ENCODE peak calls at places on chromosomes 16 and 17, in five cellular contexts. One of them, this sample, is unnamed. For H3K4me1, the result is how much of the 10 kb centered on the place peaks cover.

GRCh38 chr16:47424846-47425245 is 36.0 kb downstream of the ITFG1 start:
- DNase-seq in fibroblast of lung: no peak
- DNase-seq in prostate gland: no peak
- DNase-seq in GM23248: no peak
- DNase-seq in CD8-positive, alpha-beta T cell: no peak
- DNase-seq in this sample: no peak

GRCh38 chr16:49757744-49758069 is 98.2 kb downstream of the ZNF423 start:
- DNase-seq in fibroblast of lung: no peak
- DNase-seq in prostate gland: no peak
- DNase-seq in GM23248: no peak
- DNase-seq in CD8-positive, alpha-beta T cell: no peak
- DNase-seq in this sample: no peak

GRCh38 chr17:50268632-50269287 is 5.5 kb upstream of the TMEM92 start:
- DNase-seq in fibroblast of lung: no peak
- DNase-seq in prostate gland: no peak
- DNase-seq in GM23248: no peak
- DNase-seq in CD8-positive, alpha-beta T cell: no peak
- DNase-seq in this sample: no peak

GRCh38 chr17:39599006-39599664 is 8.6 kb downstream of the NEUROD2 start:
- DNase-seq in fibroblast of lung: no peak
- DNase-seq in prostate gland: no peak
- DNase-seq in GM23248: no peak
- DNase-seq in CD8-positive, alpha-beta T cell: no peak
- DNase-seq in this sample: no peak

GRCh38 chr16:87160752-87161337 is 156.3 kb downstream of the C16orf95 start:
- DNase-seq in fibroblast of lung: no peak
- DNase-seq in prostate gland: no peak
- DNase-seq in GM23248: no peak
- DNase-seq in CD8-positive, alpha-beta T cell: no peak
- DNase-seq in this sample: no peak

GRCh38 chr17:29617125-29617480 is 5.6 kb downstream of the CORO6 start:
- DNase-seq in fibroblast of lung: peak
- DNase-seq in prostate gland: peak
- DNase-seq in GM23248: peak
- DNase-seq in CD8-positive, alpha-beta T cell: peak
- DNase-seq in this sample: no peak

GRCh38 chr17:10172241-10172741 is 26.1 kb downstream of the GAS7 start:
- DNase-seq in fibroblast of lung: no peak
- DNase-seq in prostate gland: no peak
- DNase-seq in GM23248: peak
- DNase-seq in CD8-positive, alpha-beta T cell: no peak
- DNase-seq in this sample: no peak

GRCh38 chr16:12262454-12263180 is 286.1 kb downstream of the SNX29 start:
- DNase-seq in fibroblast of lung: no peak
- DNase-seq in prostate gland: peak
- DNase-seq in GM23248: peak
- DNase-seq in CD8-positive, alpha-beta T cell: no peak
- DNase-seq in this sample: no peak

GRCh38 chr17:66025551-66025950 is 166.4 kb downstream of the CEP112 start:
- DNase-seq in fibroblast of lung: peak
- DNase-seq in prostate gland: no peak
- DNase-seq in GM23248: no peak
- DNase-seq in CD8-positive, alpha-beta T cell: no peak
- DNase-seq in this sample: no peak

GRCh38 chr17:10198509-10199249 is at the start of gene GAS7:
- DNase-seq in fibroblast of lung: peak
- DNase-seq in prostate gland: peak
- DNase-seq in GM23248: peak
- DNase-seq in CD8-positive, alpha-beta T cell: peak
- DNase-seq in this sample: no peak

GRCh38 chr16:3087243-3087791 is 11.8 kb downstream of the ZSCAN10 start:
- DNase-seq in fibroblast of lung: no peak
- DNase-seq in prostate gland: no peak
- DNase-seq in GM23248: no peak
- DNase-seq in CD8-positive, alpha-beta T cell: no peak
- DNase-seq in this sample: no peak

GRCh38 chr17:19248923-19249574 is 11.9 kb downstream of the EPN2 start:
- DNase-seq in fibroblast of lung: peak
- DNase-seq in prostate gland: peak
- DNase-seq in GM23248: peak
- DNase-seq in CD8-positive, alpha-beta T cell: no peak
- DNase-seq in this sample: peak

GRCh38 chr17:77728022-77728671 is 230.4 kb upstream of the TNRC6C start:
- DNase-seq in fibroblast of lung: no peak
- DNase-seq in prostate gland: no peak
- DNase-seq in GM23248: peak
- DNase-seq in CD8-positive, alpha-beta T cell: no peak
- DNase-seq in this sample: no peak

GRCh38 chr16:88911148-88911945 is 44.9 kb upstream of the PABPN1L start:
- DNase-seq in fibroblast of lung: no peak
- DNase-seq in prostate gland: no peak
- DNase-seq in GM23248: no peak
- DNase-seq in CD8-positive, alpha-beta T cell: no peak
- DNase-seq in this sample: no peak

GRCh38 chr16:79897444-79898146 is 297.1 kb upstream of the MAF start:
- DNase-seq in fibroblast of lung: peak
- DNase-seq in prostate gland: no peak
- DNase-seq in GM23248: no peak
- DNase-seq in CD8-positive, alpha-beta T cell: no peak
- DNase-seq in this sample: no peak

GRCh38 chr16:22216191-22216831 is 10.2 kb downstream of the EEF2K start:
- DNase-seq in fibroblast of lung: peak
- DNase-seq in prostate gland: no peak
- DNase-seq in GM23248: peak
- DNase-seq in CD8-positive, alpha-beta T cell: no peak
- DNase-seq in this sample: no peak
- H3K4me1 ChIP-seq in fibroblast of lung: under half
- H3K4me1 ChIP-seq in prostate gland: under half
- H3K4me1 ChIP-seq in GM23248: under half
- H3K4me1 ChIP-seq in CD8-positive, alpha-beta T cell: under half
- H3K4me1 ChIP-seq in this sample: under half

DNA sequence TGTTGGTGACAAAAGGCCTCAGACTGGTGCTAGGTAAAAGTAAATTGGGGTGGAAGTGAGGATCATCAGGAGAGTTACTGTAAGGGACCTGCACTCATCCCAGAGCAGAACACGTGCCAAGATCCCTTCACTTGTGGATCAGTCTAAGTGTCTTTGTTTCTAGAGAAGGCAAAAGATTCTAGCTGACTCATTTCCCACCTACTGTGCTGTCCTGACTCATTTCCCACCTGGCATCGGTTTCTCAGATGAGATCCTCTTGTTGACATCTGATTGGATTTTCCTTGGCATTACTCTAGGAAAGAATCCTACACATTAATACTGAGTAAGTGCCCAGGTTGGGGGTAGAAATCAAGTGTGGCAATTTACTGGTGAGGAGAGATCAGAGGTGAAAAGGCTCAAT is 136.5 kb upstream of the NUDT7 start:
- DNase-seq in fibroblast of lung: peak
- DNase-seq in prostate gland: no peak
- DNase-seq in GM23248: peak
- DNase-seq in CD8-positive, alpha-beta T cell: no peak
- DNase-seq in this sample: peak
- H3K4me1 ChIP-seq in fibroblast of lung: under half
- H3K4me1 ChIP-seq in prostate gland: under half
- H3K4me1 ChIP-seq in GM23248: under half
- H3K4me1 ChIP-seq in CD8-positive, alpha-beta T cell: under half
- H3K4me1 ChIP-seq in this sample: under half

GRCh38 chr17:40820228-40820838 is 2.1 kb downstream of the KRT10 start:
- DNase-seq in fibroblast of lung: no peak
- DNase-seq in prostate gland: no peak
- DNase-seq in GM23248: peak
- DNase-seq in CD8-positive, alpha-beta T cell: no peak
- DNase-seq in this sample: no peak

GRCh38 chr17:40817103-40817682 is 5.2 kb downstream of the KRT10 start:
- DNase-seq in fibroblast of lung: no peak
- DNase-seq in prostate gland: no peak
- DNase-seq in GM23248: no peak
- DNase-seq in CD8-positive, alpha-beta T cell: no peak
- DNase-seq in this sample: no peak

GRCh38 chr17:40818343-40818732 is 4.1 kb downstream of the KRT10 start:
- DNase-seq in fibroblast of lung: no peak
- DNase-seq in prostate gland: no peak
- DNase-seq in GM23248: peak
- DNase-seq in CD8-positive, alpha-beta T cell: no peak
- DNase-seq in this sample: no peak

GRCh38 chr17:40819528-40820125 is 2.8 kb downstream of the KRT10 start:
- DNase-seq in fibroblast of lung: peak
- DNase-seq in prostate gland: no peak
- DNase-seq in GM23248: peak
- DNase-seq in CD8-positive, alpha-beta T cell: no peak
- DNase-seq in this sample: no peak

GRCh38 chr17:40818733-40819527 is 3.5 kb downstream of the KRT10 start:
- DNase-seq in fibroblast of lung: peak
- DNase-seq in prostate gland: peak
- DNase-seq in GM23248: peak
- DNase-seq in CD8-positive, alpha-beta T cell: peak
- DNase-seq in this sample: peak
- H3K4me1 ChIP-seq in fibroblast of lung: under half
- H3K4me1 ChIP-seq in prostate gland: under half
- H3K4me1 ChIP-seq in GM23248: under half
- H3K4me1 ChIP-seq in CD8-positive, alpha-beta T cell: under half
- H3K4me1 ChIP-seq in this sample: under half

GRCh38 chr17:17698869-17699351 is 17.7 kb downstream of the RAI1 start:
- DNase-seq in fibroblast of lung: peak
- DNase-seq in prostate gland: no peak
- DNase-seq in GM23248: peak
- DNase-seq in CD8-positive, alpha-beta T cell: no peak
- DNase-seq in this sample: no peak
- H3K4me1 ChIP-seq in fibroblast of lung: under half
- H3K4me1 ChIP-seq in prostate gland: half or more
- H3K4me1 ChIP-seq in GM23248: under half
- H3K4me1 ChIP-seq in CD8-positive, alpha-beta T cell: under half
- H3K4me1 ChIP-seq in this sample: under half

GRCh38 chr16:24863582-24864437 is 18.0 kb downstream of the SLC5A11 start:
- DNase-seq in fibroblast of lung: no peak
- DNase-seq in prostate gland: no peak
- DNase-seq in GM23248: no peak
- DNase-seq in CD8-positive, alpha-beta T cell: no peak
- DNase-seq in this sample: no peak
- H3K4me1 ChIP-seq in fibroblast of lung: under half
- H3K4me1 ChIP-seq in prostate gland: under half
- H3K4me1 ChIP-seq in GM23248: under half
- H3K4me1 ChIP-seq in CD8-positive, alpha-beta T cell: under half
- H3K4me1 ChIP-seq in this sample: under half

GRCh38 chr17:1153795-1154546 is 25.8 kb downstream of the ABR start:
- DNase-seq in fibroblast of lung: peak
- DNase-seq in prostate gland: no peak
- DNase-seq in GM23248: peak
- DNase-seq in CD8-positive, alpha-beta T cell: no peak
- DNase-seq in this sample: no peak
- H3K4me1 ChIP-seq in fibroblast of lung: under half
- H3K4me1 ChIP-seq in prostate gland: under half
- H3K4me1 ChIP-seq in GM23248: under half
- H3K4me1 ChIP-seq in CD8-positive, alpha-beta T cell: under half
- H3K4me1 ChIP-seq in this sample: under half

DNA sequence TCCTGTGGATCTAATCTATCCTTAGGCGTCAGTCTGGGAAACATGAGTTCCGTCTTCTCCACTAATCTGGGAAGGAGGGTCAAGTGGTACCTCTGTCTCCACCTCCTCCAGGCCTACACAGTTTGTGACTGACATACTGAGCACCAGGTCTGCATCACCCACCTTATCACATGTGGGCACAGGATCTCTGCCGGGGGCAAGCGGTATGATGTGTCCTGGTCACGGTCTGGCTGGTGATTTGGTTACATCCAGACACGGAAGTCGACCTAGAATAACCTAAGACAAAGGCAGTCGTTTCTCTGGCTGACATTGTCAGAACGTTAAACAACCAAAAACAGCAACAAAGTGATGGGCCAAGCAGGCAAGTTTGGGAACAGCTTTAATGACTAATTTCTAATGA is 82.5 kb upstream of the HSBP1 start:
- DNase-seq in fibroblast of lung: no peak
- DNase-seq in prostate gland: no peak
- DNase-seq in GM23248: no peak
- DNase-seq in CD8-positive, alpha-beta T cell: no peak
- DNase-seq in this sample: no peak
- H3K4me1 ChIP-seq in fibroblast of lung: under half
- H3K4me1 ChIP-seq in prostate gland: under half
- H3K4me1 ChIP-seq in GM23248: under half
- H3K4me1 ChIP-seq in CD8-positive, alpha-beta T cell: under half
- H3K4me1 ChIP-seq in this sample: under half